ENCODE peak calls at places on chromosome 13, in six cellular contexts. One of them, this sample, is unnamed. For H3K4me1, the result is how much of the 10 kb centered on the place peaks cover.

GRCh38 chr13:21010621-21011020 is 50.8 kb downstream of the LATS2 start:
- DNase-seq in pancreas: no peak
- DNase-seq in IMR-90: peak
- DNase-seq in cardiac muscle cell: no peak
- DNase-seq in mammary epithelial cell: no peak
- DNase-seq in aorta: no peak
- DNase-seq in this sample: no peak

GRCh38 chr13:96898212-96898611 is 96.1 kb downstream of the OXGR1 start:
- DNase-seq in IMR-90: no peak
- DNase-seq in pancreas: no peak
- DNase-seq in aorta: no peak
- DNase-seq in cardiac muscle cell: peak
- DNase-seq in mammary epithelial cell: peak
- DNase-seq in this sample: no peak

GRCh38 chr13:25733061-25733491 is 318.7 kb downstream of the SHISA2 start:
- DNase-seq in pancreas: no peak
- DNase-seq in aorta: no peak
- DNase-seq in mammary epithelial cell: peak
- DNase-seq in cardiac muscle cell: no peak
- DNase-seq in IMR-90: no peak
- DNase-seq in this sample: no peak

GRCh38 chr13:76012091-76012721 is 376.1 kb downstream of the LMO7 start:
- DNase-seq in cardiac muscle cell: peak
- DNase-seq in pancreas: no peak
- DNase-seq in IMR-90: peak
- DNase-seq in mammary epithelial cell: no peak
- DNase-seq in aorta: no peak
- DNase-seq in this sample: no peak

GRCh38 chr13:47046706-47047105 is 149.9 kb upstream of the HTR2A start:
- DNase-seq in pancreas: no peak
- DNase-seq in mammary epithelial cell: no peak
- DNase-seq in cardiac muscle cell: no peak
- DNase-seq in aorta: no peak
- DNase-seq in IMR-90: no peak
- DNase-seq in this sample: no peak

GRCh38 chr13:26024558-26024957 is 27.3 kb downstream of the SHISA2 start:
- DNase-seq in pancreas: no peak
- DNase-seq in aorta: no peak
- DNase-seq in IMR-90: no peak
- DNase-seq in mammary epithelial cell: no peak
- DNase-seq in cardiac muscle cell: peak
- DNase-seq in this sample: no peak

GRCh38 chr13:76925115-76925514 is 23.2 kb upstream of the ACOD1 start:
- DNase-seq in mammary epithelial cell: peak
- DNase-seq in cardiac muscle cell: no peak
- DNase-seq in IMR-90: no peak
- DNase-seq in pancreas: no peak
- DNase-seq in aorta: no peak
- DNase-seq in this sample: no peak

GRCh38 chr13:110499621-110500281 is 61.8 kb downstream of the RAB20 start:
- DNase-seq in mammary epithelial cell: no peak
- DNase-seq in pancreas: no peak
- DNase-seq in IMR-90: peak
- DNase-seq in aorta: no peak
- DNase-seq in cardiac muscle cell: no peak
- DNase-seq in this sample: no peak

GRCh38 chr13:41802684-41803554 is 158.0 kb downstream of the VWA8 start:
- DNase-seq in mammary epithelial cell: peak
- DNase-seq in pancreas: no peak
- DNase-seq in aorta: no peak
- DNase-seq in cardiac muscle cell: peak
- DNase-seq in IMR-90: peak
- DNase-seq in this sample: no peak

GRCh38 chr13:101596803-101597202 is 144.3 kb downstream of the ITGBL1 start:
- DNase-seq in pancreas: no peak
- DNase-seq in mammary epithelial cell: no peak
- DNase-seq in aorta: no peak
- DNase-seq in cardiac muscle cell: no peak
- DNase-seq in IMR-90: no peak
- DNase-seq in this sample: no peak

GRCh38 chr13:106573855-106574254 is 5.9 kb upstream of the ARGLU1 start:
- DNase-seq in pancreas: no peak
- DNase-seq in mammary epithelial cell: no peak
- DNase-seq in aorta: peak
- DNase-seq in IMR-90: peak
- DNase-seq in cardiac muscle cell: peak
- DNase-seq in this sample: peak

GRCh38 chr13:50224534-50224933 is 209.3 kb downstream of the KCNRG start:
- DNase-seq in IMR-90: peak
- DNase-seq in aorta: no peak
- DNase-seq in cardiac muscle cell: peak
- DNase-seq in pancreas: no peak
- DNase-seq in mammary epithelial cell: peak
- DNase-seq in this sample: no peak

GRCh38 chr13:50220938-50221337 is 205.7 kb downstream of the KCNRG start:
- DNase-seq in cardiac muscle cell: no peak
- DNase-seq in aorta: no peak
- DNase-seq in mammary epithelial cell: no peak
- DNase-seq in pancreas: no peak
- DNase-seq in IMR-90: no peak
- DNase-seq in this sample: no peak

GRCh38 chr13:50219743-50220142 is 204.5 kb downstream of the KCNRG start:
- DNase-seq in pancreas: no peak
- DNase-seq in mammary epithelial cell: no peak
- DNase-seq in IMR-90: no peak
- DNase-seq in cardiac muscle cell: no peak
- DNase-seq in aorta: no peak
- DNase-seq in this sample: no peak

GRCh38 chr13:50225188-50226155 is 210.2 kb downstream of the KCNRG start:
- DNase-seq in cardiac muscle cell: no peak
- DNase-seq in pancreas: no peak
- DNase-seq in mammary epithelial cell: no peak
- DNase-seq in IMR-90: no peak
- DNase-seq in aorta: no peak
- DNase-seq in this sample: no peak

GRCh38 chr13:50222569-50223332 is 207.5 kb downstream of the KCNRG start:
- DNase-seq in pancreas: peak
- DNase-seq in mammary epithelial cell: peak
- DNase-seq in cardiac muscle cell: peak
- DNase-seq in IMR-90: peak
- DNase-seq in aorta: peak
- DNase-seq in this sample: peak
- H3K27ac ChIP-seq in pancreas: peak
- H3K27ac ChIP-seq in mammary epithelial cell: peak
- H3K27ac ChIP-seq in cardiac muscle cell: no peak
- H3K27ac ChIP-seq in IMR-90: peak
- H3K27ac ChIP-seq in aorta: no peak
- H3K27ac ChIP-seq in this sample: no peak

DNA sequence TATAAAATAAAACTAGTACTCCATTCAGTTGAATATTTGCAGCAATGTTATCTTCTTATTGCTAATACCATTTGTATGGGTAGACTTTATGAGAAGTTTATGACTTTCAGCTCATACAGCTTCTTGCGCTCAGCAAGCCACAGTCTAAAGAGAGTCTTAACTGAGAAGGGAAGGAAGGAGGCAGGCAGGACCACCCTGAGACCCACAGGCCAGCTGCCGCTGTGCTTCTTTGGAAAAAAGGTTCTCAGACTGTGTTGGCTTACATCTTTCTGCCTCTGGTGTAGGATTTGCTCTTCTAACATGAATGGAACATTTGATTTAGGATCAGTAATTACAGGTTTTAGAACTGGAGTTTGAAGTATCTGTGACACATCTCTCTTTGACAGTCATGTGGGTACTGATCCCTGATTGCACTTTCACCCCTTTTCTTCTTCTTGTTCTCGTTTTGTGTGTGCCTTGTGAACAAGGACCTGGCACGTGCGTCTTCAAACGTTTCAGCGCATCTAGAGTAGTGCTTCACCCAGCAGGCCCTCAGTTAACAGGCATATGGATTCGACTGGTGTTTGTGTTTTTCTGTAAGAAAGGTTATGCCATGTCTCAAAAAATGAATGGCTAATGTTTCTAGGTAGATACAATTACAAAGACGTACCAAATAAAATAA is 7.1 kb upstream of the GPR18 start:
- DNase-seq in IMR-90: no peak
- DNase-seq in mammary epithelial cell: no peak
- DNase-seq in aorta: no peak
- DNase-seq in cardiac muscle cell: no peak
- DNase-seq in pancreas: no peak
- DNase-seq in this sample: no peak
- H3K4me1 ChIP-seq in IMR-90: under half
- H3K4me1 ChIP-seq in mammary epithelial cell: under half
- H3K4me1 ChIP-seq in aorta: under half
- H3K4me1 ChIP-seq in cardiac muscle cell: under half
- H3K4me1 ChIP-seq in pancreas: under half
- H3K4me1 ChIP-seq in this sample: under half

GRCh38 chr13:114112826-114113322 is 19.5 kb downstream of the RASA3 start:
- DNase-seq in cardiac muscle cell: no peak
- DNase-seq in mammary epithelial cell: no peak
- DNase-seq in aorta: peak
- DNase-seq in IMR-90: no peak
- DNase-seq in pancreas: no peak
- DNase-seq in this sample: no peak
- H3K27ac ChIP-seq in cardiac muscle cell: peak
- H3K27ac ChIP-seq in mammary epithelial cell: no peak
- H3K27ac ChIP-seq in aorta: no peak
- H3K27ac ChIP-seq in IMR-90: peak
- H3K27ac ChIP-seq in pancreas: no peak
- H3K27ac ChIP-seq in this sample: no peak

DNA sequence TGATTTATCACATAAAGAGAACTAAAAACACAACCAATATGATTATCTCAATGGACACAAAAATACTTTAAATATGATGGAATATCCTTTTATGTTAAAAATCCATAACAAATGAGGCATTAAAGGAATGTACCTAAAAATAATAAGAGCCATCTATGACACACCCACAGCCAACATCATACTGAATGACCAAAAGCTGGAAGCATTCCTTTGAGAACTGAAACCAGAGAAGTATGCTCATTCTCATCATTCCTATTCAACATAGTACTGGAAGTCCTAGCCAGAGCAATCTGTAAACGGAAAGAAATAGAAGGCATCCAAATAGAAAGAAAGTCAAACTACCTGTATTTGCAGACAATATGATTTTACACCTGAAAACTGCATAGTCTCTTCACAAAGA is 671.0 kb downstream of the SLITRK1 start:
- DNase-seq in IMR-90: peak
- DNase-seq in pancreas: no peak
- DNase-seq in aorta: no peak
- DNase-seq in mammary epithelial cell: no peak
- DNase-seq in cardiac muscle cell: no peak
- DNase-seq in this sample: no peak
- H3K4me1 ChIP-seq in IMR-90: under half
- H3K4me1 ChIP-seq in pancreas: under half
- H3K4me1 ChIP-seq in aorta: under half
- H3K4me1 ChIP-seq in mammary epithelial cell: under half
- H3K4me1 ChIP-seq in cardiac muscle cell: under half
- H3K4me1 ChIP-seq in this sample: under half

This sample was measured in colonic mucosa.